ENCODE peak calls at places on chromosomes 2 and 18, in five cellular contexts. D is breast epithelium, K is HCT116, Q is prostate gland, C is sigmoid colon. L is an unnamed sample.

GRCh38 chr2:187679454-187679853 is 125.2 kb upstream of the TFPI start:
- DNase-seq in D (no peak), K (no peak), Q (no peak), C (no peak), L (no peak)

GRCh38 chr2:38810488-38810887 is 32.5 kb downstream of the GEMIN6 start:
- DNase-seq in D (no peak), K (no peak), Q (no peak), C (no peak), L (no peak)

GRCh38 chr2:72973566-72974435 is 56.5 kb downstream of the EMX1 start:
- DNase-seq in D (no peak), K (peak), Q (no peak), C (no peak), L (peak)

GRCh38 chr2:77479895-77480294 is 42.3 kb downstream of the LRRTM4 start:
- DNase-seq in D (no peak), K (no peak), Q (no peak), C (no peak), L (no peak)

GRCh38 chr2:174967693-174968260 is 37.4 kb downstream of the CHN1 start:
- DNase-seq in D (no peak), K (no peak), Q (no peak), C (no peak), L (no peak)

GRCh38 chr2:174673876-174674275 is 76.3 kb upstream of the WIPF1 start:
- DNase-seq in D (no peak), K (no peak), Q (no peak), C (no peak), L (no peak)

GRCh38 chr2:132757676-132758075 is 87.7 kb upstream of the LYPD1 start:
- DNase-seq in D (no peak), K (no peak), Q (no peak), C (no peak), L (no peak)

GRCh38 chr18:58525928-58526424 is 102.9 kb downstream of the ALPK2 start:
- DNase-seq in D (no peak), K (no peak), Q (no peak), C (no peak), L (no peak)

GRCh38 chr2:127392828-127393578 is 5.2 kb upstream of the MAP3K2 start:
- DNase-seq in D (no peak), K (no peak), Q (no peak), C (no peak), L (no peak)

GRCh38 chr2:14544247-14544646 is 88.3 kb upstream of the LRATD1 start:
- DNase-seq in D (no peak), K (no peak), Q (no peak), C (no peak), L (no peak)

GRCh38 chr18:59767732-59768131 is 70.5 kb upstream of the CCBE1 start:
- DNase-seq in D (no peak), K (no peak), Q (no peak), C (no peak), L (no peak)

GRCh38 chr18:48794251-48794970 is 156.4 kb downstream of the SMAD7 start:
- DNase-seq in D (no peak), K (no peak), Q (no peak), C (peak), L (no peak)

GRCh38 chr2:100242891-100243670 is 79.2 kb downstream of the LONRF2 start:
- DNase-seq in D (peak), K (peak), Q (peak), C (peak), L (peak)

GRCh38 chr2:46718797-46719196 is 196.8 kb downstream of the MCFD2 start:
- DNase-seq in D (no peak), K (no peak), Q (no peak), C (no peak), L (no peak)

GRCh38 chr2:181957668-181958067 is 28.0 kb upstream of the PPP1R1C start:
- DNase-seq in D (no peak), K (no peak), Q (no peak), C (no peak), L (no peak)

GRCh38 chr2:68125821-68126220 is 31.9 kb upstream of the PNO1 start:
- DNase-seq in D (no peak), K (no peak), Q (no peak), C (no peak), L (no peak)

GRCh38 chr2:206693399-206694137 is 24.6 kb downstream of the DYTN start:
- DNase-seq in D (no peak), K (peak), Q (peak), C (no peak), L (peak)

GRCh38 chr2:12754643-12755042 is 37.9 kb downstream of the TRIB2 start:
- DNase-seq in D (no peak), K (no peak), Q (no peak), C (no peak), L (no peak)

GRCh38 chr2:218123986-218124385 is 1.8 kb upstream of the CXCR2 start:
- DNase-seq in D (no peak), K (no peak), Q (no peak), C (no peak), L (no peak)

GRCh38 chr2:148989882-148990493 is 48.5 kb upstream of the LYPD6B start:
- DNase-seq in D (peak), K (peak), Q (peak), C (no peak), L (peak)

GRCh38 chr18:61308795-61309393 is 24.3 kb upstream of the CDH20 start:
- DNase-seq in D (no peak), K (no peak), Q (no peak), C (no peak), L (no peak)

GRCh38 chr2:144477943-144478283 is 42.0 kb downstream of the ZEB2 start:
- DNase-seq in D (no peak), K (no peak), Q (no peak), C (no peak), L (no peak)

GRCh38 chr18:48605408-48605845 is 66.6 kb downstream of the CTIF start:
- DNase-seq in D (no peak), K (peak), Q (no peak), C (no peak), L (no peak)

GRCh38 chr2:101327863-101328394 is 19.4 kb upstream of the RNF149 start:
- DNase-seq in D (peak), K (peak), Q (peak), C (no peak), L (no peak)

GRCh38 chr2:235605999-235606715 is 112.3 kb downstream of the AGAP1 start:
- DNase-seq in D (no peak), K (no peak), Q (no peak), C (no peak), L (no peak)

GRCh38 chr2:109098251-109098920 is 30.6 kb upstream of the SH3RF3 start:
- DNase-seq in D (no peak), K (no peak), Q (peak), C (no peak), L (no peak)

DNA sequence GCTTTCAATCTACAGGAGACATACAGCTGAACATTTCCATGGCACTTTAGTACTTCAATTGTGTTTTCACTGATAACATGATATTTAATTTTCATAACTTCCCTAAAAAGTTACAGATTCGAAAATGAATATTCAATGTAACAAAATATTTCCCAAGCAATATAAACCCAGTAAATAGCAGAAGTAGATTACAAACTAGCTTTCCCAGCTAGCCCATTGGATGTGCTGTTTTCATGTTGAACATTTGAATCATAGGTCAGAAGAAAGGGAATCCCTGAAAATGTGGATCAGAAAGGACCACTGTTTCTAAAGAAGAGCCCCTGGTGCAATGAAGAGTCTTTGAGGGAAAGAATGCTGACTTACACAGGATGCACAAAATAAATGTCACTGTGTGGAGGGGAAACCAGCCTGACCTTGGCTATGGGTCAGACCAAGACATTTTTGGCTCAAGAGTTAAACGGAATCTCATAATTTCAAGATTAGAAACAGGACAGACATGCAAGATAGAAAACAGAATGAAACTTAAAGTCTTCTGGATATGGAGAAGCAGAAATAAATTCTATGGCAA is 22.4 kb downstream of the CYTIP start:
- DNase-seq in D (no peak), K (no peak), Q (no peak), C (no peak), L (no peak)
- TF ChIP-seq POLR2AphosphoS5 in D (no peak), K (no peak), Q (no peak), C (no peak), L (no peak)

GRCh38 chr2:54601339-54601738 is 122.1 kb upstream of the EML6 start:
- DNase-seq in D (no peak), K (no peak), Q (no peak), C (no peak), L (no peak)
- TF ChIP-seq POLR2AphosphoS5 in D (no peak), K (no peak), Q (no peak), C (no peak), L (no peak)

DNA sequence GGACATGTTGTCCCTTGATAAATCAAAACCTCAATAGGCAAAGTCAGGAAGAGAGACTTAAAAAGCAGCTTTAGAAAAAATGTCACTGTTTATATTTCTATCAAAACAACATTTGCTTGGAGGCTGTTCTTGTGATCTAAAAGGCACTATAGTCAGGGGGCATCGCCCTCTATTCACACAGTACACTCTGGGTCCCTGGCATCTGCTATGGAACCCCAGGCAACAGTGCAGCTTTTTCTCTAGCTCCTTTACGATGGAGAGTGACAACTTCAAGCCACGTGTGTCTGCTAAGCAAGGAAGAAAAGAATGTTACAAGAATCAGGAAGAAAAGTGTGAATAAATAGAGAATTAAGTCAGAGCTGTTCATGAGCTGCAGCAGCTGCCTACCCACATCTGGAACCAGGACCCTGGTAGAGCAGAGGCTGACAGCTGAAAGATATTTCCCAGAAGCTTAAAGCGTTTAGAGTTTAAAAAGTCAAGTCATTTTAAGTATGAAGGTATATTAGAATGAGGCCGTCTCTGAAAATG is 11.2 kb downstream of the RND3 start:
- DNase-seq in D (no peak), K (no peak), Q (no peak), C (no peak), L (no peak)
- TF ChIP-seq POLR2AphosphoS5 in D (no peak), K (no peak), Q (no peak), C (no peak), L (no peak)

GRCh38 chr18:76144844-76145243 is 350.2 kb downstream of the ZNF516 start:
- DNase-seq in D (no peak), K (no peak), Q (no peak), C (no peak), L (no peak)
- TF ChIP-seq POLR2AphosphoS5 in D (no peak), K (no peak), Q (no peak), C (no peak), L (no peak)

GRCh38 chr2:122193622-122194021 is 438.2 kb downstream of the TSN start:
- DNase-seq in D (no peak), K (no peak), Q (no peak), C (no peak), L (no peak)
- TF ChIP-seq POLR2AphosphoS5 in D (no peak), K (no peak), Q (no peak), C (no peak), L (no peak)

DNA sequence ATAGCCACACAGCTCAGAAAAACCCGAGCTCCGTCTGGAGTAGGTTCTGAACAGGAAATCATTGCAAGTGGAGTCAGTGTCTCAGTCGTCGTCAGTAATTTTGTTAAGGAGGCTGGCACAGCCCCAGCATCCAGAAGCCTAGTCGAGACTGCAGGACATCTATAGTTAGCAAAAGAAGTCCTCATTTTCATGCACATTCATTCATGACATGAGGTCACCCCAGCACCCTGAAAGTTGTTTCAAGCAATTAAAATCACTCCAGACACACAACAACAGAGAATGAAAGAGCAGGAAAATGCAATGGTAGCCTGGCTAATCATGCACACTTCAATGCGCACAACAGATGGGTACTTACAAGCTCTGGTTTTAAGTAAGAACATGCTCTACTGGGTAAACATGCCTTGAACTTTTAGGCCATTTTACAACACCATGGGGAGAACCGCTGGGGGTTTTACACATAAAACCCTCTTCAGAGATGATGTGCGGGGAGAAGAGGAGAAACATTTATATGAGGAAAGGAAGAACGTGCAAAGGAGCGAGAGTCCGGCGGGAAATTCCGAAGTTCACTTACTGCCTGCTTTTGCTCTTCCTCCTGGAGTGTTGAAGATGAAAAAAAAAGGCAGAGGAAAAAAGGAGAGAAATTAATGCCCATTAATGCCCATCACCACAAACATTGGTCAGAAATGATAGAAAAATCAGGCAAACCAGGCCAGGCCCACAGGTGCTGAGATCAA is 77.4 kb upstream of the DNMT3A start:
- DNase-seq in D (no peak), K (no peak), Q (no peak), C (no peak), L (no peak)
- TF ChIP-seq POLR2AphosphoS5 in D (no peak), K (no peak), Q (no peak), C (no peak), L (peak)

GRCh38 chr2:120350801-120351324 is 4.9 kb downstream of the INHBB start:
- DNase-seq in D (no peak), K (no peak), Q (no peak), C (no peak), L (no peak)
- TF ChIP-seq POLR2AphosphoS5 in D (no peak), K (no peak), Q (no peak), C (no peak), L (no peak)

DNA sequence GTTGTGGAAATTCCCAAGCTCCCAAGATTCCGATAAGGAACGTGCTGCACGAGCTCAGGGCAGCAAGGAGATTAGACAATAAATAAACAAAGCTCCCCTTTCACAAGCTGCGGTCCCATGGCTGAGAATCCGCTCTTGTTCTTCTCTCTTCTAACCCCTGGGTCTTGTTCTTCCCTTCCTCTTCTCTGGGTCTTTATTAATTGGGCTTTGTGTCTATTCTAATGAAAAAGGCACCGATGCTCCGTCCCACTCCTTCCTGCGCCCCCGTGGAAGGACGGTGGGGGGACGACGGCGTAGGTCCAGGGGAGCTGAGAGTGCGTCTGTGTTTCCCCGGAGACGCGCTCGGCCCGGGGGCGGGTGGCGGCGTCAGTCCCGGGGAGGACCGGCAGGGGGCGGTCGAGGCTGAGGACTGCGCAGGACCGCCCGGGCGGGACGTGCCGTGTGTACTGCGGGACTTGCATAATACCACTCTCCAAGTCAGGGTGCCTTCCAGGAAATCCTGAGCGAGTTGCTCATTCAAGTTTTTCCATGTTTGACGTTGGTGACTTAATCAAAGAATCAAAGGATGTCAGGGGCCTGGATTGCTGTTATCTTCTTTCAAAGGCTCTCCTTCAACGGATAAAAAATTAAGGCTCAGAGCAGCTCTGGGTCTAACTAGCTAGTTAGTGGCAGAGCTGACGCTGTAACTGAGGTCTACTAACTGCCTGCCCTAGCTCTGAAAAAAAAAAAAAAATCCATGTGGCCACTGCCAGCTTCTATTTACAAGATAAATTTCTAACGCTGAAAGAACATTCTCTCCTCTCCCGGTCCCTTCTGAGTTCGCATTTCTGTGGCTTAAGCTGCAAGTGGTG is 321.4 kb downstream of the TGIF1 start:
- DNase-seq in D (peak), K (peak), Q (peak), C (peak), L (peak)
- TF ChIP-seq POLR2AphosphoS5 in D (no peak), K (no peak), Q (peak), C (no peak), L (no peak)

GRCh38 chr2:85579266-85579935 is 2.0 kb downstream of the VAMP8 start:
- DNase-seq in D (no peak), K (no peak), Q (no peak), C (no peak), L (no peak)
- TF ChIP-seq POLR2AphosphoS5 in D (no peak), K (no peak), Q (no peak), C (no peak), L (no peak)

GRCh38 chr2:167596072-167596471 is 651.3 kb downstream of the STK39 start:
- DNase-seq in D (no peak), K (no peak), Q (no peak), C (no peak), L (no peak)

GRCh38 chr2:167595021-167595420 is 652.4 kb downstream of the STK39 start:
- DNase-seq in D (no peak), K (no peak), Q (no peak), C (no peak), L (no peak)

DNA sequence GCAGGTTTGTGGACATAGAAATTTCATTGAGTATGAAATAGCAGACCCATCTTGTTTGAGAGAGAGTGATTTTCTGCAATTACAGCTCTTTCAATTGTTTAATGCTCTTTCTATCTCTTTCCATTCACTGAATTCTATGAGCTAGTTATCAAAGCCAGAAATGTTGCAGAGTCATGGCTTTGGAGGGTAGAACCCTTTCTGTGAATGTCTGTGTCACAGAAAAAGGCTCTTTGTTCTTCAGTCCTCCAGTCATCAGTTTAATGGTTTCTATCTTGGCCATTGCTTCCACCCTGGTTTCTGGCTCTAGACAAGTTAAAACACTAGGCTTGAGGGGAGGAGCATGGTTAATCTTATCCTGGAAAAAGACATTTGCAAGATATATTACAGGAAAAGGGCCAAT is 655.0 kb downstream of the STK39 start:
- DNase-seq in D (no peak), K (no peak), Q (no peak), C (no peak), L (no peak)
- TF ChIP-seq POLR2AphosphoS5 in D (no peak), K (no peak), Q (no peak), C (no peak), L (no peak)

L was measured in GM12891.